ENCODE peak calls at places on chromosomes 6 and 20, in six cellular contexts. One of them, this sample, is unnamed.

GRCh38 chr6:1890987-1891386 is 281.3 kb downstream of the FOXC1 start:
- DNase-seq in WERI-Rb-1: no peak
- DNase-seq in astrocyte: no peak
- DNase-seq in A549: no peak
- DNase-seq in neural progenitor cell: no peak
- DNase-seq in adrenal gland: no peak
- DNase-seq in this sample: no peak

GRCh38 chr20:47747663-47748031 is 37.6 kb downstream of the SULF2 start:
- DNase-seq in WERI-Rb-1: no peak
- DNase-seq in astrocyte: no peak
- DNase-seq in adrenal gland: no peak
- DNase-seq in neural progenitor cell: no peak
- DNase-seq in A549: no peak
- DNase-seq in this sample: no peak

GRCh38 chr6:146543940-146544661 is 468 bp downstream of the RAB32 start:
- DNase-seq in WERI-Rb-1: no peak
- DNase-seq in neural progenitor cell: peak
- DNase-seq in A549: peak
- DNase-seq in astrocyte: peak
- DNase-seq in adrenal gland: no peak
- DNase-seq in this sample: peak

GRCh38 chr20:34762031-34762555 is 57.9 kb downstream of the TP53INP2 start:
- DNase-seq in astrocyte: no peak
- DNase-seq in A549: no peak
- DNase-seq in neural progenitor cell: no peak
- DNase-seq in adrenal gland: no peak
- DNase-seq in WERI-Rb-1: no peak
- DNase-seq in this sample: no peak

GRCh38 chr6:39189131-39189530 is 40.1 kb downstream of the KCNK5 start:
- DNase-seq in astrocyte: no peak
- DNase-seq in adrenal gland: no peak
- DNase-seq in WERI-Rb-1: no peak
- DNase-seq in A549: no peak
- DNase-seq in neural progenitor cell: no peak
- DNase-seq in this sample: no peak

GRCh38 chr6:13229205-13230085 is 98.9 kb downstream of the TBC1D7 start:
- DNase-seq in astrocyte: no peak
- DNase-seq in neural progenitor cell: peak
- DNase-seq in WERI-Rb-1: no peak
- DNase-seq in A549: peak
- DNase-seq in adrenal gland: no peak
- DNase-seq in this sample: peak

GRCh38 chr6:125232466-125232865 is 69.3 kb downstream of the HDDC2 start:
- DNase-seq in adrenal gland: no peak
- DNase-seq in astrocyte: peak
- DNase-seq in A549: no peak
- DNase-seq in WERI-Rb-1: no peak
- DNase-seq in neural progenitor cell: no peak
- DNase-seq in this sample: no peak

GRCh38 chr6:13733178-13733851 is 21.7 kb upstream of the RANBP9 start:
- DNase-seq in adrenal gland: peak
- DNase-seq in astrocyte: peak
- DNase-seq in A549: peak
- DNase-seq in WERI-Rb-1: no peak
- DNase-seq in neural progenitor cell: no peak
- DNase-seq in this sample: peak

GRCh38 chr6:13813621-13814175 is 659 bp downstream of the MCUR1 start:
- DNase-seq in adrenal gland: no peak
- DNase-seq in A549: peak
- DNase-seq in WERI-Rb-1: peak
- DNase-seq in astrocyte: peak
- DNase-seq in neural progenitor cell: peak
- DNase-seq in this sample: peak

GRCh38 chr6:119517428-119517827 is 167.9 kb upstream of the MAN1A1 start:
- DNase-seq in astrocyte: no peak
- DNase-seq in neural progenitor cell: no peak
- DNase-seq in WERI-Rb-1: no peak
- DNase-seq in adrenal gland: no peak
- DNase-seq in A549: no peak
- DNase-seq in this sample: no peak

GRCh38 chr6:303948-304558 is 11.8 kb downstream of the DUSP22 start:
- DNase-seq in A549: no peak
- DNase-seq in neural progenitor cell: peak
- DNase-seq in WERI-Rb-1: no peak
- DNase-seq in adrenal gland: no peak
- DNase-seq in astrocyte: no peak
- DNase-seq in this sample: no peak

GRCh38 chr6:20801595-20801994 is 267.3 kb downstream of the CDKAL1 start:
- DNase-seq in astrocyte: no peak
- DNase-seq in adrenal gland: no peak
- DNase-seq in A549: no peak
- DNase-seq in WERI-Rb-1: no peak
- DNase-seq in neural progenitor cell: no peak
- DNase-seq in this sample: no peak

GRCh38 chr6:76992553-76992952 is 470.7 kb downstream of the HTR1B start:
- DNase-seq in A549: no peak
- DNase-seq in neural progenitor cell: no peak
- DNase-seq in adrenal gland: no peak
- DNase-seq in WERI-Rb-1: no peak
- DNase-seq in astrocyte: no peak
- DNase-seq in this sample: no peak

GRCh38 chr6:135812085-135812526 is 39.4 kb upstream of the PDE7B start:
- DNase-seq in neural progenitor cell: no peak
- DNase-seq in astrocyte: peak
- DNase-seq in adrenal gland: no peak
- DNase-seq in WERI-Rb-1: no peak
- DNase-seq in A549: peak
- DNase-seq in this sample: peak

GRCh38 chr6:41692080-41692675 is 43.2 kb downstream of the TFEB start:
- DNase-seq in adrenal gland: no peak
- DNase-seq in neural progenitor cell: no peak
- DNase-seq in astrocyte: no peak
- DNase-seq in A549: no peak
- DNase-seq in WERI-Rb-1: no peak
- DNase-seq in this sample: no peak

GRCh38 chr20:25077610-25078169 is 4.3 kb downstream of the VSX1 start:
- DNase-seq in neural progenitor cell: peak
- DNase-seq in adrenal gland: no peak
- DNase-seq in astrocyte: no peak
- DNase-seq in A549: peak
- DNase-seq in WERI-Rb-1: no peak
- DNase-seq in this sample: no peak

GRCh38 chr6:12467706-12468670 is 177.8 kb downstream of the EDN1 start:
- DNase-seq in A549: no peak
- DNase-seq in neural progenitor cell: no peak
- DNase-seq in WERI-Rb-1: no peak
- DNase-seq in adrenal gland: no peak
- DNase-seq in astrocyte: peak
- DNase-seq in this sample: no peak

GRCh38 chr6:115064680-115065079 is 721.9 kb upstream of the HS3ST5 start:
- DNase-seq in adrenal gland: no peak
- DNase-seq in neural progenitor cell: no peak
- DNase-seq in A549: no peak
- DNase-seq in astrocyte: no peak
- DNase-seq in WERI-Rb-1: no peak
- DNase-seq in this sample: no peak

GRCh38 chr6:160398674-160399271 is 50.6 kb downstream of the SLC22A3 start:
- DNase-seq in neural progenitor cell: no peak
- DNase-seq in WERI-Rb-1: no peak
- DNase-seq in astrocyte: peak
- DNase-seq in A549: no peak
- DNase-seq in adrenal gland: no peak
- DNase-seq in this sample: no peak

GRCh38 chr6:32244946-32245398 is 21.1 kb upstream of the NOTCH4 start:
- DNase-seq in neural progenitor cell: peak
- DNase-seq in adrenal gland: peak
- DNase-seq in A549: peak
- DNase-seq in astrocyte: peak
- DNase-seq in WERI-Rb-1: peak
- DNase-seq in this sample: peak

GRCh38 chr20:50743087-50743486 is 11.7 kb downstream of the PARD6B start:
- DNase-seq in WERI-Rb-1: no peak
- DNase-seq in adrenal gland: no peak
- DNase-seq in A549: no peak
- DNase-seq in astrocyte: no peak
- DNase-seq in neural progenitor cell: no peak
- DNase-seq in this sample: no peak

GRCh38 chr20:50747275-50747674 is 15.9 kb downstream of the PARD6B start:
- DNase-seq in neural progenitor cell: no peak
- DNase-seq in adrenal gland: no peak
- DNase-seq in WERI-Rb-1: no peak
- DNase-seq in astrocyte: no peak
- DNase-seq in A549: no peak
- DNase-seq in this sample: no peak

GRCh38 chr20:50745634-50746137 is 14.3 kb downstream of the PARD6B start:
- DNase-seq in adrenal gland: no peak
- DNase-seq in neural progenitor cell: no peak
- DNase-seq in WERI-Rb-1: no peak
- DNase-seq in astrocyte: no peak
- DNase-seq in A549: no peak
- DNase-seq in this sample: no peak

GRCh38 chr20:50746138-50746940 is 15.0 kb downstream of the PARD6B start:
- DNase-seq in A549: no peak
- DNase-seq in adrenal gland: no peak
- DNase-seq in WERI-Rb-1: no peak
- DNase-seq in astrocyte: peak
- DNase-seq in neural progenitor cell: no peak
- DNase-seq in this sample: no peak

GRCh38 chr20:50744143-50744792 is 12.9 kb downstream of the PARD6B start:
- DNase-seq in adrenal gland: peak
- DNase-seq in neural progenitor cell: peak
- DNase-seq in WERI-Rb-1: peak
- DNase-seq in A549: peak
- DNase-seq in astrocyte: peak
- DNase-seq in this sample: peak
- TF ChIP-seq CTCF in adrenal gland: peak
- TF ChIP-seq CTCF in neural progenitor cell: no peak
- TF ChIP-seq CTCF in WERI-Rb-1: peak
- TF ChIP-seq CTCF in A549: peak
- TF ChIP-seq CTCF in astrocyte: peak
- TF ChIP-seq CTCF in this sample: peak

DNA sequence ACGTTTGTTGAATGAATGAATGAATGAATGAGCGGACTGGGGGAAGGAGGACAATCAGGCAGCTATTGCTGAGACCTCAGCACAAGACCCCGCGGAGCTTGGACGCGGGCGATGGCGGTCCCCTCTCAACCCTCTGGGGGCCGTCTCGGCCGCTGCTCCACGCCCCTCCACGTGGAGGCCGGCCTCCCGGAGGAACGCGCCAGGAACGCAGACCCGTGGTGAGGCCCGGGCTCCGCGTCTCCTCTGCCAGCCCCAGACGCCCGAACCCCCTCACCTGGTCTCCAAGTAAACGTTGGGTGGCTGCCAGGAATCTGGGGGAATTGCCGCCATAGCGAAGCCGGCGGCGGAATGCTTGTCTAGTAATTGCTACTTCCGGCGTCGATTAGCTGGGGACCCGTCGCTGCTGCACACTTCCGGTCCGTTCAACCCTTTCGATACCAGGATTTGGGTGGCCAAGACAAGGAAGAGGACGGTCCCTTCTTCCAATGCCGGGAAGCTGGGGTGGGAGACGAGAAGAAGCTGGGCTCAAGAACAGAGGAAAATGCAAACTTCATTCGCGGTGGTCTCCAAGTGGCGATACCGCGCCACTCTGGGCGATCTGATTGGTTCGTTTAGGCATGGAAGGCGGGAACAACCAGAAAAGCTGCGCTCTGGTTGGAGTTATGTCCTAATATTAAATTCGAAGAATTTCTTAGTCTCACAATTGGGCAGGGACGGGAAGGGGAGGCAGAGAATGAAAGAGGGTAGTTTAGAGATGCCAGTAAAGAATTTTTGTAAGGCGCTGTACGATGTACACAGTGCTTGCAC is at the start of gene PPIL1:
- DNase-seq in adrenal gland: peak
- DNase-seq in astrocyte: peak
- DNase-seq in neural progenitor cell: peak
- DNase-seq in WERI-Rb-1: peak
- DNase-seq in A549: peak
- DNase-seq in this sample: peak
- TF ChIP-seq CTCF in adrenal gland: peak
- TF ChIP-seq CTCF in astrocyte: no peak
- TF ChIP-seq CTCF in neural progenitor cell: peak
- TF ChIP-seq CTCF in WERI-Rb-1: peak
- TF ChIP-seq CTCF in A549: no peak
- TF ChIP-seq CTCF in this sample: no peak

GRCh38 chr6:79763301-79763700 is 132.2 kb downstream of the SH3BGRL2 start:
- DNase-seq in WERI-Rb-1: no peak
- DNase-seq in adrenal gland: no peak
- DNase-seq in astrocyte: no peak
- DNase-seq in A549: no peak
- DNase-seq in neural progenitor cell: no peak
- DNase-seq in this sample: no peak

GRCh38 chr6:79764758-79765157 is 133.6 kb downstream of the SH3BGRL2 start:
- DNase-seq in adrenal gland: no peak
- DNase-seq in A549: no peak
- DNase-seq in neural progenitor cell: no peak
- DNase-seq in astrocyte: no peak
- DNase-seq in WERI-Rb-1: no peak
- DNase-seq in this sample: no peak

GRCh38 chr6:79756496-79756895 is 125.4 kb downstream of the SH3BGRL2 start:
- DNase-seq in neural progenitor cell: no peak
- DNase-seq in A549: no peak
- DNase-seq in adrenal gland: no peak
- DNase-seq in astrocyte: no peak
- DNase-seq in WERI-Rb-1: no peak
- DNase-seq in this sample: no peak

GRCh38 chr6:79762370-79762769 is 131.2 kb downstream of the SH3BGRL2 start:
- DNase-seq in astrocyte: no peak
- DNase-seq in neural progenitor cell: peak
- DNase-seq in WERI-Rb-1: peak
- DNase-seq in A549: peak
- DNase-seq in adrenal gland: no peak
- DNase-seq in this sample: peak
- TF ChIP-seq CTCF in astrocyte: no peak
- TF ChIP-seq CTCF in neural progenitor cell: peak
- TF ChIP-seq CTCF in WERI-Rb-1: peak
- TF ChIP-seq CTCF in A549: no peak
- TF ChIP-seq CTCF in adrenal gland: no peak
- TF ChIP-seq CTCF in this sample: no peak

GRCh38 chr6:43859213-43859612 is 89.2 kb downstream of the VEGFA start:
- DNase-seq in neural progenitor cell: no peak
- DNase-seq in adrenal gland: no peak
- DNase-seq in WERI-Rb-1: no peak
- DNase-seq in A549: no peak
- DNase-seq in astrocyte: no peak
- DNase-seq in this sample: no peak

GRCh38 chr6:43858161-43859153 is 88.4 kb downstream of the VEGFA start:
- DNase-seq in neural progenitor cell: peak
- DNase-seq in WERI-Rb-1: peak
- DNase-seq in adrenal gland: no peak
- DNase-seq in A549: no peak
- DNase-seq in astrocyte: no peak
- DNase-seq in this sample: no peak

GRCh38 chr6:43853066-43853650 is 83.1 kb downstream of the VEGFA start:
- DNase-seq in astrocyte: no peak
- DNase-seq in adrenal gland: no peak
- DNase-seq in A549: no peak
- DNase-seq in WERI-Rb-1: no peak
- DNase-seq in neural progenitor cell: no peak
- DNase-seq in this sample: no peak

GRCh38 chr6:43855247-43855646 is 85.2 kb downstream of the VEGFA start:
- DNase-seq in adrenal gland: no peak
- DNase-seq in astrocyte: no peak
- DNase-seq in neural progenitor cell: no peak
- DNase-seq in A549: no peak
- DNase-seq in WERI-Rb-1: no peak
- DNase-seq in this sample: no peak

GRCh38 chr6:43856005-43856765 is 86.2 kb downstream of the VEGFA start:
- DNase-seq in astrocyte: no peak
- DNase-seq in adrenal gland: peak
- DNase-seq in A549: peak
- DNase-seq in WERI-Rb-1: peak
- DNase-seq in neural progenitor cell: peak
- DNase-seq in this sample: peak
- TF ChIP-seq CTCF in astrocyte: peak
- TF ChIP-seq CTCF in adrenal gland: peak
- TF ChIP-seq CTCF in A549: peak
- TF ChIP-seq CTCF in WERI-Rb-1: peak
- TF ChIP-seq CTCF in neural progenitor cell: peak
- TF ChIP-seq CTCF in this sample: peak